ENCODE peak calls at places on chromosomes 6 and 20, in six cellular contexts. V is uterus, J is GM23338, Y is psoas muscle, T is small intestine, E is aorta. C is an unnamed sample.

GRCh38 chr20:58547527-58548475 is 32.6 kb upstream of the APCDD1L start:
- DNase-seq in V (no peak), J (no peak), Y (no peak), T (no peak), E (no peak), C (no peak)

GRCh38 chr6:133995296-133995695 is 42.3 kb downstream of the TBPL1 start:
- DNase-seq in V (no peak), J (no peak), Y (no peak), T (no peak), E (no peak), C (no peak)

GRCh38 chr6:152984387-152984872 is 1.6 kb upstream of the FBXO5 start:
- DNase-seq in V (no peak), J (no peak), Y (no peak), T (peak; percentile 7), E (no peak), C (no peak)

GRCh38 chr6:75528423-75528822 is 34.8 kb upstream of the FILIP1 start:
- DNase-seq in V (no peak), J (peak; percentile 11), Y (no peak), T (no peak), E (no peak), C (no peak)

GRCh38 chr6:118558811-118559217 is 10.7 kb downstream of the PLN start:
- DNase-seq in V (no peak), J (no peak), Y (no peak), T (peak; percentile 32), E (no peak), C (no peak)

GRCh38 chr6:45655630-45656422 is 278.1 kb upstream of the SUPT3H start:
- DNase-seq in V (no peak), J (no peak), Y (no peak), T (no peak), E (no peak), C (no peak)

GRCh38 chr6:13395272-13396237 is 67.2 kb upstream of the TBC1D7 start:
- DNase-seq in V (peak; percentile 50), J (no peak), Y (peak; percentile 67), T (peak; percentile 87), E (peak; percentile 83), C (no peak)

GRCh38 chr20:23244207-23244915 is 106.2 kb upstream of the NXT1 start:
- DNase-seq in V (no peak), J (no peak), Y (peak; percentile 69), T (no peak), E (no peak), C (peak; percentile 55)

GRCh38 chr6:45698046-45698445 is 317.6 kb downstream of the CLIC5 start:
- DNase-seq in V (no peak), J (no peak), Y (no peak), T (no peak), E (no peak), C (no peak)

DNA sequence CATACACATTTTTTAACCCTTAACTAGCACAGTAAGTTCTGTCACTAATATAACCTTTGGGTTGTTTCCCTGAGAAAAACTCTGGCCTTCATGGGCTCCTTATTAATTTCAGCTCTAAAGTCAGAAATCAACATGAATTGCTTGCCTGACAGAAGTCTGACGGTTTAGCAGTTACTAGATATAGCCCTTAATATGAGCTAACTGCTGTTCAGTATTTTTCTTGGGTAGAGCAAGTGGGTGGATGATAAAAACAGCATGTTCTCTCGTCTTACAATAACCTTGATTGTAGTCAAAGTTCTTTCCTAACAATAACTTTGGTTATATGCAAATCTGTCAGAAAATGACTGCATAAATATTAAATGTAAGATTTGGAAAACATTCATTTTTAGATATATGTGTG is 81.0 kb downstream of the SH3BGRL2 start:
- DNase-seq in V (no peak), J (no peak), Y (no peak), T (no peak), E (no peak), C (no peak)
- H3K4me1 ChIP-seq in V (no peaks in the 10 kb centered on the region), J (peaks cover 11% of the 10 kb centered on the region), Y (no peaks in the 10 kb centered on the region), T (no peaks in the 10 kb centered on the region), E (no peaks in the 10 kb centered on the region), C (no peaks in the 10 kb centered on the region)

DNA sequence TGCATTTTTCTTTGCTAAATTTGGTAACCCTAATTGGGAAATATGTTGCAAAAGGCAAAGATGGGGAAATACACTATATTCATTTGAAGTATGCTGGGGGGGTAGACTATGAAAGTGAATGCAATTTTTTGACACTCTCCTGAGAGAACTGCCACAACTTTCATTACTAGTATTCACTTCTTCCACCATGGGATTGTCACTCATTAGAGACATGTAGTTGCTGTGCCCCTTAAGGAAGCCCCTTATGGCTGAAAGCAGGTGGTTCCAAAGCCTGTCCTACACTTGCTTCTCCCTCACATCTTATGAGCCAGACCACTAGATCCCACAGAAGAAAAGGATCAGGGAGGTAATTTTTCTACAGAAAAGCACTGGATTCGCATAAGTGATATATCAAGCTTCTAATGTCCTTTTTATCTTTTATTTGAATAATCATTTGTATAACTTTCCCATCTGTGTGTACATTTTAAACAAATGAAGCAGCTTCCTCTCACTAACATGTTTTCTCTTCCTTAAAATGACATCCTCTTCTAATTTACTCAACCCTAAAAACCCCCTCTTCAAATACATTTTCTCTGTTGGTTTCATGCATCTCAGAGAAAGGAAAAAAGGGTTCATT is 83.8 kb downstream of the GCLC start:
- DNase-seq in V (no peak), J (no peak), Y (no peak), T (no peak), E (no peak), C (no peak)
- H3K27ac ChIP-seq in V (no peak overlapping the region), J (no peak overlapping the region), Y (no peak overlapping the region), T (no peak overlapping the region), E (no peak overlapping the region), C (no peak overlapping the region)

DNA sequence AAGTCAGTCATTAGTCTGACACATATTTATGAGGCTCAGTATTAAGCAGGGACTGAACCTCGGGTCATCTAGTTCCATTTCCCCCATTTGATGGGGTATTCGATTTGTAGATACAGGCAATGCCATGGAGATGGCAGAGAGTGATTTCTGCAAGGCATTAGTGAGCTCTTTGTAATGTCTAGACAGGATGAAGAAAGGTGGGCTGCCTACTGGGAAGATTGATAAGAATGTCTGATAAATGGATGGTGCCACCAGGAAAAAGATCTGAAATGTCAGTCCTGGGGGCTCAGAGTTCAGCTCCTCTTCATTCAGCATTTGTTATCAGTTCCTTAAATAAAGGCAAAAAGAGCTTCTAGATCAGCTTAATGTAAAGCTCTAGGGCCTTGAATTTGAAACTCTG is 51.4 kb downstream of the HS3ST5 start:
- DNase-seq in V (no peak), J (no peak), Y (no peak), T (no peak), E (no peak), C (no peak)
- H3K4me1 ChIP-seq in V (no peaks in the 10 kb centered on the region), J (peaks cover 3% of the 10 kb centered on the region), Y (no peaks in the 10 kb centered on the region), T (no peaks in the 10 kb centered on the region), E (no peaks in the 10 kb centered on the region), C (no peaks in the 10 kb centered on the region)

GRCh38 chr20:33568378-33569289 is 78.7 kb downstream of the CBFA2T2 start:
- DNase-seq in V (no peak), J (peak; percentile 97), Y (no peak), T (peak; percentile 32), E (peak; percentile 63), C (no peak)
- H3K27ac ChIP-seq in V (no peak overlapping the region), J (peak overlapping the region; percentile 61), Y (no peak overlapping the region), T (no peak overlapping the region), E (no peak overlapping the region), C (no peak overlapping the region)

DNA sequence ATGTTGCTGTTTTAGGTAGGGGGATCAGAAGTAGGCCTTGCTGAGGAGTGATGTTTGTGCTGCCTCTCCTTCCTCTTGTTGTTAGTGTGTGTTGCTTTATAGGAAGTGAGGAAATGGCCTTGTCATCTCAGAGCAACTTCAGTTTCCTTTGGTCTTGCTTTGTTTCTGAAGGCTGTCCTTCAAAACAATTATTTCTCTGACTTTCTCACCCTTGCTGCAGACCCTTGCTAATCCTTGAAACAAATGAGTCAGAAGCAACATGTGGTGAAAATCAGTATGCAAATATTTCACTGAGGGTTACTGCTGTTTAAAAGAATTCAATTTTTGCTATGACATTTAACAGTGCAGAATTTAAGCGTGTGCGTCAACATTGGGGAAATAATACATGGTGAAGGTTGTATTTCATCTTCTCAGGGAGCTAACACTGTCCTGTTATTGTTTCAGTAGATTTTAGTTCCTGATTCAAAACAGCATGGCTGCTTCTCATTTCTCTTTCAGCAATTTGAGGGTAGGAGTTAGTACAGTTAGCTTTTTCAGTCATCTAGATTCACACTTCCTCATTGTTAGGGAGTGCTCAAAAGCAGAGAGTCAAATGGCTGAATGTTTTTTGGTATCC is 13.8 kb downstream of the RNF144B start:
- DNase-seq in V (no peak), J (no peak), Y (no peak), T (no peak), E (no peak), C (no peak)
- H3K4me1 ChIP-seq in V (no peaks in the 10 kb centered on the region), J (peaks cover 16% of the 10 kb centered on the region), Y (peaks cover 74% of the 10 kb centered on the region), T (no peaks in the 10 kb centered on the region), E (no peaks in the 10 kb centered on the region), C (peaks cover 13% of the 10 kb centered on the region)

C was measured in upper lobe of right lung.